ENCODE peak calls at places on chromosomes 6 and 20, in seven cellular contexts. D is K562, W is B cell, O is fibroblast of lung, J is WTC11, A is heart left ventricle, S is progenitor cell of endocrine pancreas. Y is an unnamed sample.

GRCh38 chr6:116949964-116950363 is 72.9 kb downstream of the RFX6 start:
- DNase-seq in A (no peak), W (no peak), J (no peak), D (no peak), O (no peak), S (no peak), Y (no peak)

GRCh38 chr20:48930035-48930434 is 8.5 kb downstream of the ARFGEF2 start:
- DNase-seq in S (no peak), O (no peak), J (no peak), W (no peak), A (no peak), D (no peak), Y (no peak)

GRCh38 chr6:159074120-159074684 is 29.4 kb upstream of the TAGAP start:
- DNase-seq in A (no peak), D (peak; percentile 50), W (no peak), O (peak; percentile 25), J (no peak), S (no peak), Y (peak; percentile 23)

GRCh38 chr6:168468046-168468445 is 27.1 kb downstream of the SMOC2 start:
- DNase-seq in J (no peak), A (no peak), O (no peak), W (no peak), S (no peak), D (no peak), Y (no peak)

GRCh38 chr6:165439928-165440554 is 130.6 kb upstream of the C6orf118 start:
- DNase-seq in A (no peak), J (no peak), S (no peak), O (peak; percentile 38), W (no peak), D (no peak), Y (no peak)

GRCh38 chr6:132456700-132457143 is 55.4 kb upstream of the MOXD1 start:
- DNase-seq in A (peak; percentile 74), J (no peak), O (no peak), S (no peak), D (no peak), W (no peak), Y (no peak)

GRCh38 chr6:88538130-88538706 is 372.1 kb upstream of the CNR1 start:
- DNase-seq in O (peak; percentile 8), D (peak; percentile 13), J (peak; percentile 70), W (no peak), A (no peak), S (peak; percentile 42), Y (peak; percentile 46)

GRCh38 chr6:149230729-149231434 is 86.6 kb upstream of the TAB2 start:
- DNase-seq in A (no peak), W (peak; percentile 41), S (no peak), O (no peak), J (no peak), D (no peak), Y (no peak)

GRCh38 chr6:150201791-150202329 is 59.0 kb downstream of the PPP1R14C start:
- DNase-seq in S (no peak), O (no peak), W (no peak), A (no peak), D (no peak), J (no peak), Y (no peak)

GRCh38 chr6:100700009-100700408 is 181.1 kb downstream of the ASCC3 start:
- DNase-seq in D (no peak), O (no peak), J (no peak), S (no peak), W (no peak), A (no peak), Y (no peak)

GRCh38 chr6:46320505-46320904 is 149.7 kb upstream of the ENPP5 start:
- DNase-seq in S (no peak), D (no peak), W (no peak), J (no peak), A (no peak), O (no peak), Y (no peak)

GRCh38 chr6:169869301-169869700 is 117.9 kb downstream of the ERMARD start:
- DNase-seq in O (no peak), W (no peak), S (no peak), J (no peak), D (no peak), A (no peak), Y (peak; percentile 74)

GRCh38 chr20:64057628-64058498 is 5.1 kb upstream of the TCEA2 start:
- DNase-seq in S (peak; percentile 86), J (peak; percentile 94), D (peak; percentile 91), A (peak; percentile 83), W (peak; percentile 85), O (no peak), Y (peak; percentile 90)

GRCh38 chr20:46122071-46122470 is 4.0 kb downstream of the CD40 start:
- DNase-seq in S (no peak), W (no peak), O (peak; percentile 83), D (no peak), J (no peak), A (no peak), Y (no peak)

GRCh38 chr6:30152910-30153309 is 8.1 kb downstream of the TRIM10 start:
- DNase-seq in O (no peak), J (no peak), S (no peak), D (no peak), A (no peak), W (no peak), Y (no peak)

GRCh38 chr6:890201-890600 is 197.3 kb upstream of the EXOC2 start:
- DNase-seq in O (no peak), S (no peak), W (no peak), D (no peak), J (no peak), A (no peak), Y (no peak)

GRCh38 chr6:890995-891394 is 198.1 kb upstream of the EXOC2 start:
- DNase-seq in D (no peak), W (no peak), S (no peak), A (no peak), J (no peak), O (no peak), Y (no peak)

GRCh38 chr6:885051-885590 is 192.2 kb upstream of the EXOC2 start:
- DNase-seq in O (no peak), D (no peak), J (no peak), S (no peak), W (no peak), A (no peak), Y (no peak)

GRCh38 chr6:884570-884969 is 191.6 kb upstream of the EXOC2 start:
- DNase-seq in A (no peak), O (no peak), W (no peak), J (no peak), S (no peak), D (no peak), Y (no peak)

DNA sequence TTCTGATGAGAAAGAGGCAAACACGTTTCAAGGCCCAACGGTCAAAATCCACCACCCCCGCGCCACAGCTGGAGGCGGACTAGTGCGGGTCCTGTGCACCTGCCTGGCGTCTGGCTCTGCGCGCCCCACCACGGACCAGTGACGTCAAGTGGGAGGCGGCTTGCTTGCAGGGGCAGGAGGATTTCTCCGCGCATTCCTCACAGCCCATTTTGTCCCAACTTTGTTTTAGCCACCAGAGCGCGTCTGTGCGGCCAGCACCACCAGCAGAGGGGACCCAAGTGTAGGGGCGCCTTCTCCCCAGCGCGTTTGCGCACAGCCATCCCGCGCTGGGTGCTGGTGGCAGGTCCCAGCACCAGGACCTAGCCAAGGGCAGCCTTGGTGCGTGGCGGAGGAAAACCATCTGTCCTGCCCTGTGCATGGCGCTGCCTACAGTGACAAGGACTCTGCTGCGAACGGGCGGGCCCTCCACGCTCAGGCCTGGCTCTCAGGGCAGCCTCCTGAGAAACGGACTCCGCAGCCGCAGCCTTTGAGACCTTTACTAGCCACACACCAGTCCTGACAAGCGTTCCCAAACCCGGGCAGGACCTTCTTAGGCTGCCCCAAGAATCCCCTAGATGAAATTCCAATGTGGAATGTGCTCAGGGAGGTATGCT is 194.8 kb upstream of the EXOC2 start:
- DNase-seq in O (no peak), A (no peak), D (no peak), W (no peak), J (no peak), S (no peak), Y (no peak)
- TF ChIP-seq CTCF in O (no peak), A (no peak), D (no peak), W (no peak), J (no peak), S (no peak), Y (no peak)

GRCh38 chr6:41942045-41942851 is 640 bp upstream of the CCND3 start:
- DNase-seq in O (no peak), W (no peak), A (no peak), J (no peak), S (no peak), D (no peak), Y (no peak)

GRCh38 chr6:41941280-41942044 is at the start of gene CCND3:
- DNase-seq in S (peak; percentile 72), W (peak; percentile 89), D (peak; percentile 92), A (peak; percentile 97), J (peak; percentile 81), O (peak; percentile 93), Y (peak; percentile 93)

GRCh38 chr6:41939848-41940758 is 1.5 kb downstream of the CCND3 start:
- DNase-seq in D (peak; percentile 61), O (peak; percentile 61), S (peak; percentile 11), A (no peak), J (peak; percentile 50), W (no peak), Y (no peak)

GRCh38 chr6:41939091-41939847 is 2.3 kb downstream of the CCND3 start:
- DNase-seq in A (peak; percentile 62), J (peak; percentile 52), D (peak; percentile 88), O (peak; percentile 42), W (no peak), S (no peak), Y (no peak)

GRCh38 chr6:41940759-41941279 is 789 bp downstream of the CCND3 start:
- DNase-seq in O (peak; percentile 35), A (peak; percentile 74), S (peak; percentile 21), W (peak; percentile 48), J (peak; percentile 54), D (no peak), Y (no peak)
- TF ChIP-seq CTCF in O (no peak), A (no peak), S (no peak), W (no peak), J (no peak), D (peak; percentile 17), Y (peak; percentile 5)

DNA sequence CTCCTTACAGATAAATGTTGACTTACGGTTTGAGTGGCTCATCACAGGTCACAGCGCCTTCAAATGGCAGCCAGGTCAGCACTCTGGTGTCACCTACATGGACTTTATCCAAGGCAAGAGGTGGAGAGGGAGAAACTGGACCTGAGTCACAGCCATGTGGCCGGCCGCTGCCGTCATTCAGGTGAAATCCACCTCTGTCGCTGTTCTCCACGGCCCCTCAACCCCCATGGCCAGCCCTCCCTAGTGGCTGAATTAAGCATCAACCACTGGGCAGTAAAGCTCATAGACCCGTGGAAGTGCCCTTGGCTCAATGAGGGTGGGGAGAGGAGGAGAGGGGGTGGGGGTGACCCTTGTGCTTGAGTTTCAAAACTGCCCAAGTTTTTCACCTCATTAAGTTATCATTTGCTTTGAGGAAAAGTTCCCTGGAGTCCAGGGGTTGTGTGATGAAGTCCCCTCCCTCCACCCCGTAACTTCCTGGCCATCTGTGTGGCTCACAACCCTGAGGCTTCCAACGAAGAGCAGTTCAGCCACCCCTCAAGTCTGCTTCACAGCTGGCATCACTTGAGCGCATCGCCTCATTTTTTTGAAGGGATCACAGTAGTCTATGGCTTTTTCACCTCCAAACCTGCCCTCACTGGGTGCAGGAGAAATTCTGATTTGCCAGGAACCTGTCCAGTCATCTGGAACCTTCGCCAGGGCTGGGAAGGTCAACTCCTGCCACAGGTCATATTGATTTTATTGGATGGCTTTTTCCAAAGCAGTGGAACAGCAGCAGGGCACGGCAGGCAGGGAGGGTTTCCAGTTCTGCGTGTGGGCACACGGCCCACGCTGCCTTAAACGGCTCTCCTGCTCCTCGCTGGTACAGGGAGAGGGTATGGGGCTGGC is 43.5 kb upstream of the APCDD1L start:
- DNase-seq in A (no peak), J (peak; percentile 38), O (no peak), D (peak; percentile 22), W (no peak), S (no peak), Y (no peak)
- TF ChIP-seq CTCF in A (no peak), J (no peak), O (no peak), D (peak; percentile 13), W (no peak), S (no peak), Y (no peak)

GRCh38 chr6:167119680-167120556 is 3.0 kb upstream of the CCR6 start:
- DNase-seq in W (peak; percentile 47), D (peak; percentile 29), J (no peak), O (no peak), S (no peak), A (no peak), Y (no peak)
- TF ChIP-seq CTCF in W (peak; percentile 41), D (peak; percentile 48), J (no peak), O (no peak), S (no peak), A (no peak), Y (no peak)

Y was measured in osteocyte.